ENCODE peak calls at places on chromosome 21, in five cellular contexts. I, K, B, N and U are unnamed samples.

GRCh38 chr21:45970674-45971486 is 10.7 kb upstream of the COL6A1 start:
- DNase-seq in I (peak), K (peak), B (no peak), N (peak), U (no peak)

GRCh38 chr21:29529139-29529538 is 230.4 kb downstream of the BACH1 start:
- DNase-seq in I (no peak), K (no peak), B (no peak), N (no peak), U (no peak)

GRCh38 chr21:33975548-33976081 is 60.0 kb upstream of the ATP5PO start:
- DNase-seq in I (peak), K (no peak), B (no peak), N (peak), U (no peak)

GRCh38 chr21:35508389-35508888 is 459.3 kb upstream of the RUNX1 start:
- DNase-seq in I (no peak), K (peak), B (peak), N (peak), U (no peak)

GRCh38 chr21:43921602-43921978 is 56.6 kb downstream of the AGPAT3 start:
- DNase-seq in I (peak), K (no peak), B (no peak), N (no peak), U (no peak)

GRCh38 chr21:45308211-45309068 is 20.7 kb upstream of the POFUT2 start:
- DNase-seq in I (no peak), K (no peak), B (peak), N (peak), U (no peak)

GRCh38 chr21:28644762-28645161 is 347.9 kb downstream of the LTN1 start:
- DNase-seq in I (no peak), K (no peak), B (no peak), N (no peak), U (no peak)

GRCh38 chr21:38351961-38352521 is 95.2 kb downstream of the KCNJ15 start:
- DNase-seq in I (no peak), K (no peak), B (peak), N (peak), U (peak)

GRCh38 chr21:36041910-36042309 is 18.4 kb downstream of the SETD4 start:
- DNase-seq in I (no peak), K (no peak), B (no peak), N (no peak), U (no peak)

GRCh38 chr21:45867041-45867630 is 114.4 kb upstream of the COL6A1 start:
- DNase-seq in I (no peak), K (no peak), B (no peak), N (no peak), U (no peak)

GRCh38 chr21:45004481-45005263 is 64.8 kb downstream of the SLX9 start:
- DNase-seq in I (no peak), K (no peak), B (no peak), N (no peak), U (no peak)

GRCh38 chr21:19609611-19610010 is 1206.0 kb upstream of the TMPRSS15 start:
- DNase-seq in I (no peak), K (no peak), B (no peak), N (no peak), U (no peak)

GRCh38 chr21:32770514-32771133 is 931 bp downstream of the PAXBP1 start:
- DNase-seq in I (no peak), K (no peak), B (no peak), N (peak), U (no peak)

GRCh38 chr21:20721151-20721550 is 277.1 kb upstream of the NCAM2 start:
- DNase-seq in I (no peak), K (no peak), B (no peak), N (no peak), U (no peak)

GRCh38 chr21:45222001-45222400 is 65.7 kb downstream of the POFUT2 start:
- DNase-seq in I (no peak), K (no peak), B (no peak), N (no peak), U (no peak)

GRCh38 chr21:28885853-28886177 is 106.9 kb downstream of the LTN1 start:
- DNase-seq in I (no peak), K (no peak), B (no peak), N (no peak), U (no peak)

GRCh38 chr21:44960141-44961092 is 20.6 kb downstream of the SLX9 start:
- DNase-seq in I (no peak), K (no peak), B (no peak), N (no peak), U (no peak)

GRCh38 chr21:44275041-44275440 is 10.6 kb upstream of the AIRE start:
- DNase-seq in I (no peak), K (no peak), B (no peak), N (no peak), U (no peak)

GRCh38 chr21:15430577-15430976 is 299.2 kb upstream of the USP25 start:
- DNase-seq in I (no peak), K (peak), B (no peak), N (no peak), U (no peak)
- H3K4me3 ChIP-seq in I (no peak), K (no peak), B (no peak), N (no peak), U (no peak)

GRCh38 chr21:39613029-39613934 is 542 bp downstream of the B3GALT5 start:
- DNase-seq in I (no peak), K (no peak), B (no peak), N (peak), U (no peak)
- TF ChIP-seq CTCF in I (no peak), K (no peak), B (no peak), N (no peak), U (no peak)

GRCh38 chr21:26739189-26739588 is 106.0 kb downstream of the ADAMTS1 start:
- DNase-seq in I (no peak), K (no peak), B (no peak), N (no peak), U (no peak)
- H3K4me3 ChIP-seq in I (no peak), K (no peak), B (no peak), N (no peak), U (no peak)

GRCh38 chr21:24844672-24845071 is 762.6 kb downstream of the MRPL39 start:
- DNase-seq in I (no peak), K (peak), B (peak), N (no peak), U (no peak)

DNA sequence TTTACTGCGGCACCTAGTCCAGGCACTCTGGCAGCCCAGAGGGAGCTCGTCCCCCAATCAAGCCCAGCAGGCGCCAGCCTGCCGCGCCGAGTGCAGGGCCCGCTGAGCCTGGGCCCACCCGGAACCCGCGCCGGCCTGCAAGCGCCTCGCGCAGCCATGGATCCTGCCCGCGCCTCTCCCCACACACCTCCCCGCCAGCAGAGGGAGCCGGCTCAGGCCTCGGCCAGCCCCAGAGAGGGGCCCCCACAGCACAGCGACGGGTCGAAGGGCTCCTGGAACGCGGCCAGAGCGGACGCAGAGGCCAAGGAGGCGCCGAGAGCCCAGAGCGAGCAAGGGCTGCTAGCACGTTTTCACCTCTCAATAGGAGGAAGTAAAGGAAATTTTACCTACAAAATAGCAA is 767.0 kb downstream of the MRPL39 start:
- DNase-seq in I (no peak), K (no peak), B (no peak), N (no peak), U (no peak)
- TF ChIP-seq CTCF in I (no peak), K (no peak), B (no peak), N (no peak), U (no peak)

GRCh38 chr21:41817877-41818855 is 51.3 kb upstream of the RIPK4 start:
- DNase-seq in I (no peak), K (no peak), B (no peak), N (peak), U (no peak)
- H3K4me3 ChIP-seq in I (no peak), K (no peak), B (no peak), N (no peak), U (no peak)

DNA sequence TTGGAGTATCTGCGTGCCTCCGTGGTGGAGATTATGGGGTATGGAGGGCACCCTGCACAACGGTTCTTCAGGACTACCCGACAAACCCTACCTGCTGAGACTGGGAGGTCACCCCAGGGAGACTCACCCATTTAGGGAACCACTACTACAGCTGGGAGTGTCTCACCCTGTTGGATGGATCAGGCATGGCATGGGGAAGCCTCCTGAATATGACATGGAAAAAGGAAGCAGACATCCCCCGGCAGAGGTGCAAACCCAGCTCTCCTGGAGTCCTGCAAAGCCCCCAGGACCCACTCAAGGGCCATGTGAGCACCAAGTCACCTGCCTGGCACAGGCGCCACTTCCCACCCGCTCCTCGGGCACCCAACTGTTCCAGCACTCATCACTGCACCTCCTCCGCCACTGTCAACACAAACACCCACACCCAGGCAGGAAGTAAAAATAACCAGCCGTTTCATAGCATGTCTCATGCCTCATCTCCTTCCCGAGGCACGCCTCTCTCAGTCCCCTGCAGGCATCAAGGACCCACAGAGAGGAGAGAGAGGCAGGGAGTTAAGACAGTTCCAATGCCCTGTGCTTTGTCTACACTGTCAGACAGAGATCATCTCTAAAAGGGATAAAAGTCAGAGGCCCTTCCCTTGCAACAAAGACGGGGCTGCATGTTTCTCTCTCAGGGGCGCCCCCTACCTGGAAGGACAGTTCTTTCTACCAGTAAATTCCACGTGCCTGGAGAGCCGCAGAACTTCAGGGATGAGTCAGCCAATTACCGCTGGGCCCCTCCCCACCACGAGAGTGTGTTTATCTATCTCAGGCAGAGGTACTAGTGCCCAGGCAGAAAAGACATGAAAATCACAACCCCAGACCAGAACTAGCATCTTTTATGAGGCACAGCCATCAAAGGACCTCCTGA is 150.1 kb upstream of the SOD1 start:
- DNase-seq in I (peak), K (no peak), B (no peak), N (no peak), U (no peak)
- TF ChIP-seq CTCF in I (peak), K (no peak), B (no peak), N (peak), U (no peak)

GRCh38 chr21:14541840-14542495 is 4.1 kb downstream of the SAMSN1 start:
- DNase-seq in I (no peak), K (no peak), B (no peak), N (no peak), U (no peak)
- H3K4me3 ChIP-seq in I (peak), K (peak), B (no peak), N (no peak), U (no peak)